ENCODE peak calls at places on chromosomes 5 and 9, in six cellular contexts. L is mesendoderm, V is skeletal muscle cell, T is AG08396, A is kidney epithelial cell, N is mucosa of gallbladder. P is an unnamed sample.
A peak's percentile ranks its signal among the peaks of the same experiment; 100 is the strongest.

GRCh38 chr9:129071526-129072131 is 9.3 kb upstream of the DOLPP1 start:
- DNase-seq in T (no peak), A (no peak), N (peak; percentile 31), L (peak; percentile 83), V (no peak), P (no peak)

GRCh38 chr5:127072861-127073846 is at the start of gene C5orf63:
- DNase-seq in A (no peak), V (no peak), L (no peak), T (peak; percentile 43), N (peak; percentile 34), P (no peak)

GRCh38 chr5:79936644-79937216 is 54.3 kb downstream of the MTX3 start:
- DNase-seq in L (no peak), T (no peak), N (no peak), V (no peak), A (no peak), P (no peak)

GRCh38 chr9:128007566-128008138 is 26.9 kb upstream of the EEIG1 start:
- DNase-seq in L (peak; percentile 42), T (no peak), A (peak; percentile 80), V (no peak), N (peak; percentile 76), P (no peak)

GRCh38 chr5:154813736-154814135 is 36.7 kb downstream of the FAXDC2 start:
- DNase-seq in L (no peak), A (no peak), N (no peak), T (no peak), V (no peak), P (no peak)

GRCh38 chr5:58459276-58459859 is 518 bp downstream of the PLK2 start:
- DNase-seq in T (peak; percentile 24), N (peak; percentile 18), A (no peak), L (peak; percentile 66), V (no peak), P (no peak)

GRCh38 chr5:50711280-50711679 is 44.8 kb downstream of the PARP8 start:
- DNase-seq in T (peak; percentile 12), V (no peak), L (no peak), A (no peak), N (peak; percentile 38), P (no peak)

GRCh38 chr5:373710-374602 is 52.4 kb downstream of the AHRR start:
- DNase-seq in T (peak; percentile 94), L (no peak), V (peak; percentile 48), N (peak; percentile 33), A (no peak), P (no peak)

GRCh38 chr9:93668261-93668871 is 92.0 kb downstream of the PHF2 start:
- DNase-seq in V (no peak), A (no peak), L (no peak), T (no peak), N (no peak), P (no peak)

GRCh38 chr5:147248584-147248983 is 13.8 kb downstream of the STK32A start:
- DNase-seq in T (no peak), L (no peak), N (no peak), V (no peak), A (no peak), P (no peak)